ENCODE peak calls at places on chromosome 12, in eight cellular contexts. B is left cardiac atrium, L is head of caudate nucleus, E is NCI-H1694 treated with DMSO at 0.1 percent for 48 hours, P is GM04503, Y is coronary artery, I is chondrocyte, Q is neural crest cell. G is an unnamed sample.

GRCh38 chr12:121600702-121601336 is 20.0 kb upstream of the KDM2B start:
- DNase-seq in P (no peak), L (no peak), Q (no peak), B (no peak), I (no peak), E (no peak), Y (no peak), G (no peak)

GRCh38 chr12:71162832-71163711 is 5.3 kb upstream of the TSPAN8 start:
- DNase-seq in L (no peak), Y (no peak), I (no peak), Q (no peak), E (no peak), B (no peak), P (no peak), G (no peak)

GRCh38 chr12:102950107-102950949 is 7.1 kb upstream of the ASCL1 start:
- DNase-seq in B (no peak), P (no peak), Q (no peak), Y (no peak), L (peak), I (no peak), E (no peak), G (peak)

GRCh38 chr12:28998662-28999120 is 150.4 kb upstream of the FAR2 start:
- DNase-seq in L (peak), P (no peak), Y (no peak), I (no peak), B (no peak), E (peak), Q (no peak), G (peak)

GRCh38 chr12:2309647-2310046 is 256.9 kb downstream of the CACNA1C start:
- DNase-seq in Y (no peak), B (no peak), P (no peak), E (no peak), L (no peak), Q (no peak), I (no peak), G (no peak)

GRCh38 chr12:24840046-24840800 is 108.7 kb downstream of the BCAT1 start:
- DNase-seq in Y (no peak), B (no peak), P (no peak), E (no peak), I (no peak), L (no peak), Q (no peak), G (no peak)

GRCh38 chr12:65881965-65882413 is 57.7 kb downstream of the HMGA2 start:
- DNase-seq in Q (no peak), I (peak), P (no peak), E (no peak), L (peak), B (peak), Y (peak), G (peak)

GRCh38 chr12:122859303-122860051 is 24.2 kb downstream of the HIP1R start:
- DNase-seq in P (no peak), E (no peak), B (no peak), L (no peak), Y (no peak), I (no peak), Q (no peak), G (no peak)

GRCh38 chr12:6452908-6453630 is 1.2 kb downstream of the TAPBPL start:
- DNase-seq in I (no peak), Y (no peak), L (no peak), Q (no peak), B (peak), P (no peak), E (no peak), G (no peak)

GRCh38 chr12:132343294-132343972 is 14.0 kb upstream of the GALNT9 start:
- DNase-seq in E (no peak), I (no peak), L (no peak), P (no peak), Y (no peak), Q (no peak), B (no peak), G (no peak)

GRCh38 chr12:75908961-75909699 is 122.4 kb downstream of the PHLDA1 start:
- DNase-seq in B (peak), Y (no peak), P (no peak), E (peak), L (peak), I (no peak), Q (no peak), G (peak)

GRCh38 chr12:107356266-107356936 is 263.1 kb upstream of the CRY1 start:
- DNase-seq in L (no peak), I (no peak), P (peak), B (no peak), E (no peak), Y (no peak), Q (no peak), G (no peak)

GRCh38 chr12:108842364-108842763 is 15.0 kb downstream of the SSH1 start:
- DNase-seq in L (no peak), B (no peak), Q (no peak), Y (no peak), I (no peak), E (no peak), P (no peak), G (no peak)

GRCh38 chr12:100185361-100185894 is 15.2 kb upstream of the ACTR6 start:
- DNase-seq in P (no peak), I (no peak), Y (no peak), E (no peak), L (peak), Q (no peak), B (no peak), G (no peak)

GRCh38 chr12:1504304-1505150 is 89.9 kb downstream of the FBXL14 start:
- DNase-seq in Q (no peak), E (no peak), I (no peak), Y (no peak), L (no peak), B (no peak), P (no peak), G (no peak)

GRCh38 chr12:53585726-53586125 is 40.5 kb downstream of the ATF7 start:
- DNase-seq in P (no peak), Y (no peak), B (no peak), L (no peak), Q (no peak), I (no peak), E (no peak), G (no peak)

GRCh38 chr12:132525011-132525832 is 35.3 kb downstream of the FBRSL1 start:
- DNase-seq in P (no peak), E (no peak), B (no peak), L (no peak), I (no peak), Q (no peak), Y (no peak), G (no peak)

GRCh38 chr12:53324113-53324778 is 2.8 kb upstream of the AAAS start:
- DNase-seq in E (no peak), I (no peak), L (peak), P (no peak), B (no peak), Q (no peak), Y (peak), G (peak)